ENCODE peak calls at places on chromosomes 7 and 10, in six cellular contexts. Q is cardiac muscle cell, T is lower lobe of right lung, Y is MM.1S, D is progenitor cell of endocrine pancreas, O is iPS-NIHi11. X is an unnamed sample.

GRCh38 chr7:19776981-19777380 is 3.6 kb upstream of the TMEM196 start:
- DNase-seq in O (no peak), Y (no peak), D (no peak), T (no peak), Q (no peak), X (no peak)

GRCh38 chr7:80060218-80060806 is 74.3 kb upstream of the GNAI1 start:
- DNase-seq in D (no peak), Y (peak), O (peak), Q (peak), T (no peak), X (no peak)

GRCh38 chr7:103803631-103804030 is 185.8 kb downstream of the RELN start:
- DNase-seq in O (no peak), T (no peak), Q (no peak), D (no peak), Y (no peak), X (no peak)

GRCh38 chr7:151104411-151105235 is 18.3 kb downstream of the AGAP3 start:
- DNase-seq in D (no peak), T (no peak), Y (no peak), Q (no peak), O (peak), X (peak)

GRCh38 chr10:10910634-10911033 is 107.0 kb upstream of the CELF2 start:
- DNase-seq in O (no peak), Y (peak), D (no peak), T (no peak), Q (no peak), X (no peak)

GRCh38 chr10:79629955-79630327 is 19.2 kb downstream of the SFTPA1 start:
- DNase-seq in O (no peak), D (no peak), Y (no peak), T (no peak), Q (no peak), X (no peak)

GRCh38 chr10:73601486-73601921 is 10.4 kb upstream of the USP54 start:
- DNase-seq in Y (no peak), Q (peak), O (peak), D (no peak), T (no peak), X (peak)

GRCh38 chr10:83459124-83459523 is 680.2 kb upstream of the GHITM start:
- DNase-seq in T (no peak), D (no peak), O (no peak), Q (no peak), Y (no peak), X (no peak)

GRCh38 chr10:88299787-88300186 is 283.3 kb downstream of the RNLS start:
- DNase-seq in Y (no peak), O (no peak), D (no peak), Q (no peak), T (no peak), X (no peak)

GRCh38 chr10:59708816-59709471 is 706 bp downstream of the SLC16A9 start:
- DNase-seq in Y (peak), O (peak), D (peak), T (peak), Q (peak), X (peak)

GRCh38 chr10:42801135-42801534 is 18.5 kb downstream of the BMS1 start:
- DNase-seq in Q (no peak), Y (no peak), T (no peak), O (no peak), D (no peak), X (no peak)

GRCh38 chr10:30155401-30155800 is 96.0 kb upstream of the JCAD start:
- DNase-seq in Y (peak), T (no peak), O (no peak), D (no peak), Q (no peak), X (no peak)

GRCh38 chr7:117230276-117231046 is 92.4 kb downstream of the WNT2 start:
- DNase-seq in D (no peak), Y (no peak), Q (no peak), O (no peak), T (no peak), X (no peak)

GRCh38 chr7:18824157-18824556 is 293.3 kb downstream of the TWIST1 start:
- DNase-seq in D (no peak), Q (no peak), O (no peak), Y (no peak), T (no peak), X (no peak)

GRCh38 chr10:5975641-5976473 is 1.5 kb downstream of the IL15RA start:
- DNase-seq in D (no peak), Q (no peak), Y (peak), T (peak), O (no peak), X (no peak)

GRCh38 chr7:43784030-43785001 is 25.8 kb downstream of the BLVRA start:
- DNase-seq in T (peak), O (no peak), D (no peak), Y (no peak), Q (no peak), X (no peak)

GRCh38 chr10:34628174-34628802 is 186.8 kb downstream of the PARD3 start:
- DNase-seq in Q (peak), D (no peak), O (no peak), Y (no peak), T (no peak), X (no peak)

GRCh38 chr7:122304604-122304975 is at the start of gene FEZF1:
- DNase-seq in D (no peak), O (peak), Y (peak), Q (no peak), T (peak), X (peak)

GRCh38 chr7:12244129-12244528 is 33.0 kb downstream of the TMEM106B start:
- DNase-seq in Q (peak), O (peak), T (peak), Y (no peak), D (no peak), X (peak)

GRCh38 chr7:149172534-149172920 is 22.8 kb upstream of the ZNF282 start:
- DNase-seq in D (no peak), T (no peak), Q (no peak), O (no peak), Y (no peak), X (no peak)

GRCh38 chr7:157821959-157822687 is 485.3 kb downstream of the DNAJB6 start:
- DNase-seq in Y (no peak), T (no peak), O (no peak), D (no peak), Q (no peak), X (no peak)

GRCh38 chr7:44604941-44605340 is 1.5 kb upstream of the OGDH start:
- DNase-seq in O (no peak), D (no peak), T (no peak), Q (no peak), Y (no peak), X (no peak)

GRCh38 chr10:74167443-74167842 is 16.4 kb downstream of the ADK start:
- DNase-seq in Q (no peak), Y (peak), T (no peak), O (no peak), D (no peak), X (no peak)

X was measured in H9.